ENCODE peak calls at places on chromosomes 1 and 21, in eight cellular contexts. One of them, this sample, is unnamed.

GRCh38 chr1:216665381-216665780 is 57.8 kb downstream of the ESRRG start:
- DNase-seq in HEK293T: no peak
- DNase-seq in islet precursor cell: no peak
- DNase-seq in GM03348: no peak
- DNase-seq in CD4-positive, CD25-positive, alpha-beta regulatory T cell: no peak
- DNase-seq in iris pigment epithelial cell: peak; percentile 32
- DNase-seq in psoas muscle: no peak
- DNase-seq in cardiac fibroblast: peak; percentile 0
- DNase-seq in this sample: peak; percentile 2

GRCh38 chr1:170262540-170262939 is 116.8 kb downstream of the NTMT2 start:
- DNase-seq in HEK293T: no peak
- DNase-seq in islet precursor cell: no peak
- DNase-seq in GM03348: peak; percentile 5
- DNase-seq in CD4-positive, CD25-positive, alpha-beta regulatory T cell: no peak
- DNase-seq in iris pigment epithelial cell: no peak
- DNase-seq in psoas muscle: no peak
- DNase-seq in cardiac fibroblast: no peak
- DNase-seq in this sample: peak; percentile 10

GRCh38 chr1:29506678-29507225 is 270.4 kb downstream of the PTPRU start:
- DNase-seq in HEK293T: no peak
- DNase-seq in islet precursor cell: peak; percentile 28
- DNase-seq in GM03348: no peak
- DNase-seq in CD4-positive, CD25-positive, alpha-beta regulatory T cell: no peak
- DNase-seq in iris pigment epithelial cell: no peak
- DNase-seq in psoas muscle: no peak
- DNase-seq in cardiac fibroblast: no peak
- DNase-seq in this sample: no peak

GRCh38 chr1:192225713-192226112 is 67.5 kb downstream of the RGS18 start:
- DNase-seq in HEK293T: no peak
- DNase-seq in islet precursor cell: no peak
- DNase-seq in GM03348: no peak
- DNase-seq in CD4-positive, CD25-positive, alpha-beta regulatory T cell: no peak
- DNase-seq in iris pigment epithelial cell: peak; percentile 93
- DNase-seq in psoas muscle: no peak
- DNase-seq in cardiac fibroblast: peak; percentile 83
- DNase-seq in this sample: peak; percentile 2

GRCh38 chr1:160547371-160547901 is 24.4 kb upstream of the SLAMF6 start:
- DNase-seq in HEK293T: no peak
- DNase-seq in islet precursor cell: no peak
- DNase-seq in GM03348: no peak
- DNase-seq in CD4-positive, CD25-positive, alpha-beta regulatory T cell: no peak
- DNase-seq in iris pigment epithelial cell: no peak
- DNase-seq in psoas muscle: no peak
- DNase-seq in cardiac fibroblast: no peak
- DNase-seq in this sample: no peak

GRCh38 chr1:118291686-118292085 is 106.7 kb upstream of the SPAG17 start:
- DNase-seq in HEK293T: no peak
- DNase-seq in islet precursor cell: peak; percentile 66
- DNase-seq in GM03348: no peak
- DNase-seq in CD4-positive, CD25-positive, alpha-beta regulatory T cell: no peak
- DNase-seq in iris pigment epithelial cell: no peak
- DNase-seq in psoas muscle: peak; percentile 50
- DNase-seq in cardiac fibroblast: peak; percentile 2
- DNase-seq in this sample: peak; percentile 41

GRCh38 chr1:98110674-98111073 is 189.8 kb upstream of the DPYD start:
- DNase-seq in HEK293T: no peak
- DNase-seq in islet precursor cell: no peak
- DNase-seq in GM03348: no peak
- DNase-seq in CD4-positive, CD25-positive, alpha-beta regulatory T cell: no peak
- DNase-seq in iris pigment epithelial cell: peak; percentile 56
- DNase-seq in psoas muscle: no peak
- DNase-seq in cardiac fibroblast: peak; percentile 60
- DNase-seq in this sample: peak; percentile 52

GRCh38 chr1:214067853-214068703 is 80.3 kb downstream of the PROX1 start:
- DNase-seq in HEK293T: no peak
- DNase-seq in islet precursor cell: no peak
- DNase-seq in GM03348: no peak
- DNase-seq in CD4-positive, CD25-positive, alpha-beta regulatory T cell: no peak
- DNase-seq in iris pigment epithelial cell: no peak
- DNase-seq in psoas muscle: no peak
- DNase-seq in cardiac fibroblast: no peak
- DNase-seq in this sample: no peak

GRCh38 chr1:226588484-226588883 is 39.9 kb downstream of the STUM start:
- DNase-seq in HEK293T: no peak
- DNase-seq in islet precursor cell: no peak
- DNase-seq in GM03348: peak; percentile 36
- DNase-seq in CD4-positive, CD25-positive, alpha-beta regulatory T cell: no peak
- DNase-seq in iris pigment epithelial cell: peak; percentile 45
- DNase-seq in psoas muscle: no peak
- DNase-seq in cardiac fibroblast: peak; percentile 72
- DNase-seq in this sample: peak; percentile 75

GRCh38 chr1:210132582-210132981 is 100.0 kb upstream of the SERTAD4 start:
- DNase-seq in HEK293T: peak; percentile 27
- DNase-seq in islet precursor cell: no peak
- DNase-seq in GM03348: peak; percentile 48
- DNase-seq in CD4-positive, CD25-positive, alpha-beta regulatory T cell: peak; percentile 1
- DNase-seq in iris pigment epithelial cell: peak; percentile 39
- DNase-seq in psoas muscle: no peak
- DNase-seq in cardiac fibroblast: peak; percentile 58
- DNase-seq in this sample: peak; percentile 57

GRCh38 chr1:54490361-54491248 is 57.4 kb upstream of the ACOT11 start:
- DNase-seq in HEK293T: no peak
- DNase-seq in islet precursor cell: peak; percentile 83
- DNase-seq in GM03348: peak; percentile 39
- DNase-seq in CD4-positive, CD25-positive, alpha-beta regulatory T cell: no peak
- DNase-seq in iris pigment epithelial cell: no peak
- DNase-seq in psoas muscle: no peak
- DNase-seq in cardiac fibroblast: no peak
- DNase-seq in this sample: peak; percentile 32

GRCh38 chr21:38241029-38241740 is 15.6 kb upstream of the KCNJ15 start:
- DNase-seq in HEK293T: no peak
- DNase-seq in islet precursor cell: no peak
- DNase-seq in GM03348: peak; percentile 75
- DNase-seq in CD4-positive, CD25-positive, alpha-beta regulatory T cell: no peak
- DNase-seq in iris pigment epithelial cell: peak; percentile 25
- DNase-seq in psoas muscle: no peak
- DNase-seq in cardiac fibroblast: peak; percentile 75
- DNase-seq in this sample: peak; percentile 88

GRCh38 chr21:42614811-42615342 is 38.5 kb upstream of the PDE9A start:
- DNase-seq in HEK293T: peak; percentile 39
- DNase-seq in islet precursor cell: peak; percentile 72
- DNase-seq in GM03348: no peak
- DNase-seq in CD4-positive, CD25-positive, alpha-beta regulatory T cell: peak; percentile 67
- DNase-seq in iris pigment epithelial cell: peak; percentile 14
- DNase-seq in psoas muscle: no peak
- DNase-seq in cardiac fibroblast: no peak
- DNase-seq in this sample: peak; percentile 29

GRCh38 chr21:38809170-38809878 is 3.6 kb downstream of the ETS2 start:
- DNase-seq in HEK293T: no peak
- DNase-seq in islet precursor cell: no peak
- DNase-seq in GM03348: no peak
- DNase-seq in CD4-positive, CD25-positive, alpha-beta regulatory T cell: no peak
- DNase-seq in iris pigment epithelial cell: no peak
- DNase-seq in psoas muscle: no peak
- DNase-seq in cardiac fibroblast: no peak
- DNase-seq in this sample: no peak

GRCh38 chr1:186753241-186753640 is 73.0 kb upstream of the PTGS2 start:
- DNase-seq in HEK293T: no peak
- DNase-seq in islet precursor cell: no peak
- DNase-seq in GM03348: no peak
- DNase-seq in CD4-positive, CD25-positive, alpha-beta regulatory T cell: no peak
- DNase-seq in iris pigment epithelial cell: no peak
- DNase-seq in psoas muscle: no peak
- DNase-seq in cardiac fibroblast: peak; percentile 18
- DNase-seq in this sample: peak; percentile 23

GRCh38 chr1:26126321-26127084 is 14.9 kb downstream of the PDIK1L start:
- DNase-seq in HEK293T: no peak
- DNase-seq in islet precursor cell: no peak
- DNase-seq in GM03348: no peak
- DNase-seq in CD4-positive, CD25-positive, alpha-beta regulatory T cell: peak; percentile 96
- DNase-seq in iris pigment epithelial cell: peak; percentile 30
- DNase-seq in psoas muscle: no peak
- DNase-seq in cardiac fibroblast: peak; percentile 34
- DNase-seq in this sample: no peak

GRCh38 chr1:174828264-174828663 is 171.5 kb upstream of the CACYBP start:
- DNase-seq in HEK293T: no peak
- DNase-seq in islet precursor cell: no peak
- DNase-seq in GM03348: no peak
- DNase-seq in CD4-positive, CD25-positive, alpha-beta regulatory T cell: no peak
- DNase-seq in iris pigment epithelial cell: no peak
- DNase-seq in psoas muscle: no peak
- DNase-seq in cardiac fibroblast: no peak
- DNase-seq in this sample: no peak

GRCh38 chr1:2592672-2593071 is 6.1 kb downstream of the PRXL2B start:
- DNase-seq in HEK293T: no peak
- DNase-seq in islet precursor cell: peak; percentile 50
- DNase-seq in GM03348: no peak
- DNase-seq in CD4-positive, CD25-positive, alpha-beta regulatory T cell: peak; percentile 51
- DNase-seq in iris pigment epithelial cell: no peak
- DNase-seq in psoas muscle: no peak
- DNase-seq in cardiac fibroblast: no peak
- DNase-seq in this sample: no peak

GRCh38 chr1:70042090-70042716 is 163.2 kb downstream of the LRRC40 start:
- DNase-seq in HEK293T: no peak
- DNase-seq in islet precursor cell: no peak
- DNase-seq in GM03348: peak; percentile 5
- DNase-seq in CD4-positive, CD25-positive, alpha-beta regulatory T cell: no peak
- DNase-seq in iris pigment epithelial cell: peak; percentile 37
- DNase-seq in psoas muscle: no peak
- DNase-seq in cardiac fibroblast: peak; percentile 28
- DNase-seq in this sample: no peak

GRCh38 chr1:30791853-30792252 is 34.3 kb upstream of the LAPTM5 start:
- DNase-seq in HEK293T: no peak
- DNase-seq in islet precursor cell: no peak
- DNase-seq in GM03348: no peak
- DNase-seq in CD4-positive, CD25-positive, alpha-beta regulatory T cell: no peak
- DNase-seq in iris pigment epithelial cell: no peak
- DNase-seq in psoas muscle: no peak
- DNase-seq in cardiac fibroblast: no peak
- DNase-seq in this sample: no peak

GRCh38 chr1:2451744-2452582 is 24.1 kb upstream of the PLCH2 start:
- DNase-seq in HEK293T: no peak
- DNase-seq in islet precursor cell: peak; percentile 90
- DNase-seq in GM03348: peak; percentile 85
- DNase-seq in CD4-positive, CD25-positive, alpha-beta regulatory T cell: no peak
- DNase-seq in iris pigment epithelial cell: peak; percentile 80
- DNase-seq in psoas muscle: no peak
- DNase-seq in cardiac fibroblast: peak; percentile 91
- DNase-seq in this sample: peak; percentile 94

GRCh38 chr1:172393354-172393753 is 27.1 kb upstream of the C1orf105 start:
- DNase-seq in HEK293T: no peak
- DNase-seq in islet precursor cell: no peak
- DNase-seq in GM03348: no peak
- DNase-seq in CD4-positive, CD25-positive, alpha-beta regulatory T cell: no peak
- DNase-seq in iris pigment epithelial cell: no peak
- DNase-seq in psoas muscle: no peak
- DNase-seq in cardiac fibroblast: no peak
- DNase-seq in this sample: no peak